ENCODE peak calls at places on chromosomes 3 and 15, in ten cellular contexts. Z is cardiac fibroblast, W is astrocyte of the spinal cord, L is dorsolateral prefrontal cortex, M is HepG2, D is HCT116, Q is uterus, S is IMR-90, N is fibroblast of lung, O is HFF-Myc. T is an unnamed sample.

GRCh38 chr15:77599899-77600298 is 32.8 kb downstream of the LINGO1 start:
- DNase-seq in S (peak; percentile 22), N (no peak), L (peak; percentile 46), Z (peak; percentile 64), D (peak; percentile 61), W (no peak), O (no peak), M (peak; percentile 20), Q (no peak), T (peak; percentile 50)

GRCh38 chr3:6601374-6601773 is 259.5 kb upstream of the GRM7 start:
- DNase-seq in D (no peak), Z (no peak), M (no peak), L (no peak), S (no peak), Q (no peak), N (no peak), O (no peak), W (no peak), T (no peak)

GRCh38 chr3:128348805-128349531 is 117.7 kb downstream of the DNAJB8 start:
- DNase-seq in O (no peak), Q (no peak), L (no peak), N (no peak), S (peak; percentile 13), Z (peak; percentile 57), D (no peak), M (no peak), W (no peak), T (peak; percentile 37)

GRCh38 chr3:177729939-177730700 is 532.8 kb upstream of the TBL1XR1 start:
- DNase-seq in S (no peak), O (no peak), Z (peak; percentile 59), W (peak; percentile 75), M (no peak), D (no peak), L (no peak), N (no peak), Q (peak; percentile 46), T (no peak)

GRCh38 chr15:74954515-74954914 is 2.1 kb downstream of the RPP25 start:
- DNase-seq in W (peak; percentile 30), L (no peak), M (no peak), O (no peak), D (no peak), Z (peak; percentile 89), S (peak; percentile 84), Q (no peak), N (peak; percentile 69), T (peak; percentile 85)

GRCh38 chr3:9088431-9089353 is 125.4 kb upstream of the RAD18 start:
- DNase-seq in W (peak; percentile 23), Z (peak; percentile 70), L (no peak), Q (no peak), S (no peak), D (no peak), N (peak; percentile 19), M (no peak), O (no peak), T (peak; percentile 29)

GRCh38 chr15:89329329-89330084 is 5.1 kb downstream of the POLG start:
- DNase-seq in L (no peak), M (no peak), W (no peak), N (no peak), Q (no peak), S (no peak), D (no peak), Z (no peak), O (no peak), T (no peak)

GRCh38 chr3:48306290-48306689 is 27.2 kb downstream of the SPINK8 start:
- DNase-seq in O (no peak), N (no peak), W (no peak), D (no peak), Q (no peak), L (no peak), M (no peak), Z (no peak), S (no peak), T (no peak)

GRCh38 chr3:59572106-59572505 is 522.3 kb upstream of the CFAP20DC start:
- DNase-seq in L (no peak), W (no peak), N (no peak), Z (peak; percentile 10), M (no peak), O (no peak), D (no peak), S (peak; percentile 34), Q (no peak), T (no peak)

GRCh38 chr3:54850484-54851003 is 77.3 kb downstream of the LRTM1 start:
- DNase-seq in Q (no peak), S (no peak), M (no peak), D (no peak), Z (no peak), N (no peak), O (no peak), W (no peak), L (peak; percentile 13), T (no peak)

GRCh38 chr3:184333190-184333589 is 4.2 kb upstream of the FAM131A start:
- DNase-seq in N (no peak), M (no peak), S (no peak), W (no peak), L (no peak), Z (no peak), Q (no peak), D (no peak), O (no peak), T (no peak)

GRCh38 chr3:159828542-159828943 is 160.1 kb upstream of the IL12A start:
- DNase-seq in L (no peak), Z (peak; percentile 77), O (peak; percentile 80), N (peak; percentile 85), W (peak; percentile 74), D (peak; percentile 35), M (peak; percentile 3), Q (no peak), S (peak; percentile 68), T (peak; percentile 79)

GRCh38 chr15:31571676-31572075 is 245.0 kb downstream of the KLF13 start:
- DNase-seq in Z (no peak), W (no peak), S (peak; percentile 21), M (no peak), D (no peak), L (no peak), O (no peak), Q (no peak), N (peak; percentile 39), T (no peak)
- TF ChIP-seq CTCF in Z (peak; percentile 4), W (no peak), S (peak; percentile 54), M (no peak), D (no peak), L (no peak), O (no peak), Q (no peak), N (peak; percentile 33), T (no peak)

DNA sequence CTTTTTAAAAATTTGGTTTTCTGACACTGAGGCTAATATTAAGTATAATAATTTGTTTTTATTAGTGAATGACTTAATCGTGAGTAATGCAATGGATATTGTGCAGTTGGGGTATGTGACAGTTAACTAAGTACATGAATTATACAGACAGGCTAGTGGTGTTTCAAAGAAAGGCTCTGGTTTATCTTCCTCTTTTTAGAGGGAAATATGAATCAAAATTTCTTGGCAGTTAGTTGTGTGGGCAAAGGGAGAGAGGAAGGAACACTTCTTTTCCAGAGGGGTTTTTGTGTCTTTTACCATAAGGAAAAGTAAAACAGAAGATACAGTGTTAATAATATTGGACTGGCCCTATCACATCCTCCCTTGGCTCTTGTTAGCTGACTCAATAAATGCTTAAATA is 2.7 kb downstream of the ZNF654 start:
- DNase-seq in L (no peak), W (no peak), D (no peak), M (no peak), S (no peak), O (no peak), Q (no peak), N (no peak), Z (no peak), T (no peak)
- H3K4me3 ChIP-seq in L (peak overlapping the region; percentile 4), W (no peak overlapping the region), D (no peak overlapping the region), M (no peak overlapping the region), S (no peak overlapping the region), O (no peak overlapping the region), Q (no peak overlapping the region), N (peak overlapping the region; percentile 86), Z (no peak overlapping the region), T (peak overlapping the region; percentile 92)

DNA sequence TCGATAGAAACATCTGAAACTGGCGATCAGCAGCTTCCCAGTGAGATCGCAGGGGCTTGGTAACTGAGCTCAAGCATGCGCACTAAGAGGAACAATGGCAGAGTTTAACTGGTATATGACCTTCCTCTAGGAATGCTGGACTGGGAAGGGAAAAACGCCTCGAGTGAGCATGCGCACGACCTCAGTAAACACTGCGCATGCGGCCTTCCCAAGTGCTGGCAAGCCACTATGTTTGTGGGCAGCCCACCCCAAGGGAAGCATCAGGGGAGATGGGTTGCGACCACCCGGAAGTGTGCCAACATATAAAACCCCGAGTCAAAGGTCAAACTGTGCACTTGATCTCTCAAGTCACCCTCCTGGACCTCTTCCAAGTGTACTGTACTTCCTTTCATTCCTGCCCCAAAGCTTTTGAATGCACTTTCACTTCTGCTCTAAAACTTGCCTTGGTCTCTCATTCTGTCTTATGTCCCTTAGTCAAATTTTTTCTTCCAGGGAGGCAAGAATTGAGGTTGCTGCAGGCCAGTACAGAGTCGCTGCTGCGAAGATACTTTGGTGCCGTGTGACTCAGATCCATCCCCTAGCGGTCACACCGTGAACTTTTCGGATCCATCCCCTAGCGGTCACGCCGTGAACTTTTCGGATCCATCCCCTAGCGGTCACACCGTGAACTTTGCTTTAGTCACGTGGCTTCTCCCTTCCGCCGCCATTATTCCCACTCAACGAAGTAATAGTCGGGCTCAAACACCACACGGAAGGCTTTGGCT is 243.3 kb downstream of the FAM43A start:
- DNase-seq in N (no peak), Z (no peak), L (no peak), S (no peak), Q (no peak), O (no peak), D (peak; percentile 69), M (no peak), W (no peak), T (peak; percentile 27)
- TF ChIP-seq CTCF in N (peak; percentile 49), Z (peak; percentile 67), L (no peak), S (peak; percentile 20), Q (no peak), O (peak; percentile 46), D (peak; percentile 100), M (peak; percentile 41), W (peak; percentile 57), T (peak; percentile 71)

GRCh38 chr15:83913034-83913632 is 259.2 kb downstream of the ADAMTSL3 start:
- DNase-seq in M (no peak), N (no peak), Z (no peak), S (no peak), W (no peak), D (no peak), O (no peak), Q (no peak), L (no peak), T (no peak)

GRCh38 chr15:83912343-83912742 is 258.4 kb downstream of the ADAMTSL3 start:
- DNase-seq in N (no peak), M (no peak), D (no peak), S (no peak), Q (no peak), Z (no peak), L (no peak), O (no peak), W (no peak), T (no peak)

GRCh38 chr15:83905874-83906273 is 252.0 kb downstream of the ADAMTSL3 start:
- DNase-seq in Z (no peak), N (no peak), S (no peak), D (no peak), O (no peak), M (no peak), L (no peak), Q (no peak), W (no peak), T (no peak)

GRCh38 chr15:83914906-83915305 is 261.0 kb downstream of the ADAMTSL3 start:
- DNase-seq in W (no peak), S (no peak), O (no peak), D (no peak), Q (no peak), Z (no peak), M (no peak), L (no peak), N (no peak), T (no peak)

GRCh38 chr15:83911345-83911744 is 257.4 kb downstream of the ADAMTSL3 start:
- DNase-seq in S (no peak), L (no peak), D (no peak), O (no peak), N (no peak), W (no peak), M (no peak), Z (no peak), Q (no peak), T (no peak)
- H3K4me3 ChIP-seq in S (no peak overlapping the region), L (no peak overlapping the region), D (no peak overlapping the region), O (no peak overlapping the region), N (no peak overlapping the region), W (no peak overlapping the region), M (no peak overlapping the region), Z (no peak overlapping the region), Q (no peak overlapping the region), T (no peak overlapping the region)